ENCODE peak calls at places on chromosomes 5 and 9, in nine cellular contexts. B is fibroblast of mammary gland, H is fibroblast of the aortic adventitia, Z is astrocyte of the cerebellum, X is heart right ventricle, C is colonic mucosa, G is psoas muscle, D is GM06990, L is brain microvascular endothelial cell. T is an unnamed sample.

GRCh38 chr5:73180561-73180960 is 7.6 kb downstream of the TMEM174 start:
- DNase-seq in H (no peak), X (no peak), C (no peak), G (no peak), L (peak), B (no peak), D (no peak), Z (peak), T (no peak)

GRCh38 chr5:127550652-127551409 is 33.4 kb downstream of the PRRC1 start:
- DNase-seq in G (no peak), H (peak), D (no peak), X (no peak), C (no peak), B (peak), L (no peak), Z (no peak), T (no peak)

GRCh38 chr9:85377751-85378289 is 363.9 kb downstream of the AGTPBP1 start:
- DNase-seq in C (no peak), D (no peak), Z (peak), G (no peak), H (no peak), X (no peak), B (no peak), L (no peak), T (peak)

GRCh38 chr5:91269198-91269597 is 113.9 kb downstream of the ARRDC3 start:
- DNase-seq in G (no peak), D (no peak), Z (no peak), L (no peak), B (no peak), H (no peak), C (no peak), X (no peak), T (peak)

GRCh38 chr9:133767008-133767407 is 28.9 kb upstream of the SARDH start:
- DNase-seq in L (no peak), H (no peak), C (no peak), D (no peak), B (no peak), G (no peak), X (no peak), Z (no peak), T (no peak)

GRCh38 chr9:25677301-25678146 is 720 bp downstream of the TUSC1 start:
- DNase-seq in L (peak), G (peak), B (peak), D (no peak), Z (peak), C (peak), X (peak), H (peak), T (no peak)

GRCh38 chr9:32723801-32724200 is 59.5 kb upstream of the TMEM215 start:
- DNase-seq in X (no peak), C (no peak), G (no peak), L (no peak), B (peak), D (no peak), H (no peak), Z (no peak), T (no peak)

GRCh38 chr5:35046754-35047153 is 995 bp downstream of the AGXT2 start:
- DNase-seq in D (no peak), X (no peak), L (peak), B (peak), C (no peak), G (no peak), H (peak), Z (peak), T (no peak)

GRCh38 chr5:3336666-3337065 is 259.0 kb upstream of the IRX1 start:
- DNase-seq in X (no peak), Z (no peak), L (no peak), C (no peak), H (no peak), D (no peak), B (no peak), G (no peak), T (no peak)

DNA sequence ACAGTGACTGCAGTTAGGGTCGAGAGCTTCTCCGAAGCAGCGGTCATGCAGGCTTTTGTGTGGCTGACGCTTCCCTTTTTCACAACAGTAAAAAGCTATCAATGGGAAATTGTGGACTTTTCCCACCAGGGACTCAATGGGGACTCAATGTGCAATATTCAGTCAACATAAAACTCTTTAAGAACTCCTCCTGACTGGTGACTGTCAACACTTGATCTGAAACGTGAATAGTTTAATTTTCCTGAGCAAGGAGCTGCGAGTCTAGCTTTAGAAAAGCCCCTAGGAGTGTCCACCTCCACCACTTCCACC is 28.7 kb downstream of the EXOC3 start:
- DNase-seq in L (no peak), X (no peak), H (peak), Z (no peak), D (no peak), C (no peak), B (no peak), G (no peak), T (no peak)
- H3K4me3 ChIP-seq in L (peak), X (peak), H (peak), Z (peak), D (peak), C (peak), B (peak), G (peak), T (peak)

GRCh38 chr5:151886741-151887261 is 37.9 kb downstream of the GLRA1 start:
- DNase-seq in G (no peak), X (no peak), H (no peak), D (no peak), Z (no peak), B (peak), C (no peak), L (no peak), T (no peak)
- TF ChIP-seq CTCF in G (no peak), X (no peak), H (no peak), D (no peak), Z (no peak), B (no peak), C (no peak), L (no peak), T (no peak)

DNA sequence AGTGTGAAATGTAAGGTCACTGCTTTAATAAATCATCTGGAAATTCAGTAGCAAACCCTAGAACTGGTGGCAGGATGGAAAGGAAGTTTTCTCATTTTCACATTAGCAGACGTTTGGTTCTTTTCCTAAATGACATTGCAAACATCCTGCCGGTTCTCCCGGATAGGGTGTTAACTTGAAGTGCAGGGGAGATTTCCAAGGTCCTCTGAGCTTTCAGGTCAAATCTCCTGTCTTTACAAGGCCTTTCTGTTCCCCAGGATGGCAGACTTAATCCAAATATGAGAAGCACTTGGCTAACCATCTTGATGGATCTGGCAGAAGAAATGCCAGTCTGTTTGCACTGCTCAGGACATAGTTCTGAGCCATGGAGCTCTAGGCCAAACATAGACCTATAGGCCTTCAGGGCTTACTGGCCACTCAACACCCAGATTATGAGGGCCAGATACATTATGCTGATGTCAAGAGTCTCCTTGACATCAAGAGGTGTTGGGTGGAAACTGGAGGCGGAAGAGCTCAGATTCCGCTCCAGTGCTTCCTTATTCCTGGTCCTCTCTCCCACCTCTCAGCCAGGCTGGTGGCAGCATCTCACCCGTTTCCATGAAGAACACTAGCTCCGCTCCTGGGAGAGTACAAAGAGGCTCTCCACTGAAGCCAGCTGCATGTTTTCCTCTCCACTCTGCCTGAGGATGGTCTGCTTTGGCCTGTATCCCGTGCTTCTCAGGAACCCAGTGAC is 60.9 kb downstream of the RALGPS1 start:
- DNase-seq in B (no peak), H (no peak), C (no peak), X (no peak), Z (no peak), D (no peak), G (no peak), L (no peak), T (no peak)
- H3K4me3 ChIP-seq in B (no peak), H (no peak), C (no peak), X (no peak), Z (no peak), D (no peak), G (no peak), L (no peak), T (no peak)

GRCh38 chr5:139091439-139092156 is 106.6 kb downstream of the SIL1 start:
- DNase-seq in Z (no peak), D (no peak), H (peak), L (no peak), X (no peak), B (peak), C (no peak), G (no peak), T (peak)
- TF ChIP-seq CTCF in Z (no peak), D (peak), H (peak), L (peak), X (peak), B (peak), C (no peak), G (peak), T (no peak)

GRCh38 chr9:123441769-123442168 is 85.8 kb downstream of the CRB2 start:
- DNase-seq in C (no peak), B (no peak), Z (no peak), D (no peak), H (no peak), X (no peak), L (no peak), G (no peak), T (no peak)

GRCh38 chr9:123438821-123439220 is 82.8 kb downstream of the CRB2 start:
- DNase-seq in D (no peak), C (no peak), B (no peak), X (no peak), L (no peak), G (no peak), H (no peak), Z (no peak), T (no peak)

GRCh38 chr9:123438321-123438720 is 82.3 kb downstream of the CRB2 start:
- DNase-seq in B (no peak), Z (no peak), X (no peak), G (no peak), C (no peak), H (no peak), L (no peak), D (no peak), T (no peak)

GRCh38 chr9:123437201-123437600 is 81.2 kb downstream of the CRB2 start:
- DNase-seq in H (no peak), G (no peak), D (no peak), C (no peak), X (no peak), L (no peak), Z (no peak), B (no peak), T (no peak)

DNA sequence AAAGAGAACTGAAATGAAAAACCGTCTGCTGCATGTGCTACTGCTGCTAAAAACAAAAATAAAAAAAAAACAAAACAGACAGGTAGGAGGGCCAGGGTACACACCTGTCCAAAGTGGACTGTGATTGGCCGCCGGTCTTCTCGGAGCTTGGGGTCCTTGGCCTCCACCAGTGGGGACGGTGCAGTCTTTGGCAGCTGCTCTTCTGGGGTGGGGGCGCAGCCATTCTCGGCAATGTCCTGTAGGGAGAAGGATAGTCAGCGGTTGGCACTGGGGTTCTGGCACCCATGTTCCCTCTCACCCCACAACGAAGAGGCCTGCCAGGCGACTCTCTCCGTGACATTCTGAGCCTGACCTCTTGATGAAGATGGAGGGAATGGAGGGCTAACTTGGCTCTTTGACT is 84.3 kb downstream of the CRB2 start:
- DNase-seq in C (no peak), X (no peak), Z (no peak), H (no peak), L (no peak), D (no peak), G (no peak), B (no peak), T (no peak)
- H3K4me3 ChIP-seq in C (no peak), X (no peak), Z (no peak), H (no peak), L (no peak), D (no peak), G (no peak), B (no peak), T (no peak)

DNA sequence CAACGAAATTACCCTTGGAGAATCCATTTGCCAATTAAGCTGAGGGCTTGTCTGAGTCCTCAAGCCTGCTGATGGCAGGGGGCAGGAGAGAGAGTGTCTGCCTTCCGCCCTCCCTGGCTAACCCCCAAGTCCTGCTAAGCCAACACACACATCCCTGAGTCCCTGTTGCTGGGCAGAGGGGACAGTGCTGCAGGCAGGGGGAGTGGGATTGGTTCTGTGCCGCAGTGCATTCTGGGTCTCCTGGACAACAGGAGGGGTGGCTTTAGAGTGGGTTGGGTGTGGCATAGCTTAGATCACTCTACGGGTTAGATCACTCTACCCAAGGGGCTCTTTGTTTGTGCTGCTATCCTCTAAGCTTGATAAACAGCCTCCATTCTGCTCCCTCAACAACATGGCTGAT is 427.7 kb downstream of the CDK5RAP2 start:
- DNase-seq in H (no peak), X (peak), C (no peak), L (no peak), Z (no peak), B (peak), G (peak), D (no peak), T (no peak)
- TF ChIP-seq CTCF in H (no peak), X (no peak), C (no peak), L (no peak), Z (no peak), B (no peak), G (no peak), D (no peak), T (no peak)

GRCh38 chr5:139696167-139696893 is 48.2 kb downstream of the CXXC5 start:
- DNase-seq in G (no peak), C (no peak), Z (no peak), B (no peak), X (no peak), L (no peak), H (peak), D (no peak), T (no peak)
- H3K4me3 ChIP-seq in G (peak), C (no peak), Z (no peak), B (no peak), X (peak), L (no peak), H (no peak), D (no peak), T (no peak)

GRCh38 chr5:119255571-119256356 is 100.1 kb upstream of the TNFAIP8 start:
- DNase-seq in Z (no peak), L (no peak), X (no peak), H (no peak), G (no peak), D (no peak), B (peak), C (peak), T (peak)
- TF ChIP-seq CTCF in Z (no peak), L (peak), X (peak), H (no peak), G (no peak), D (peak), B (peak), C (peak), T (peak)

GRCh38 chr9:112764344-112764743 is 13.8 kb downstream of the SNX30 start:
- DNase-seq in G (no peak), L (peak), C (no peak), Z (no peak), D (no peak), X (no peak), B (peak), H (peak), T (no peak)
- H3K4me3 ChIP-seq in G (no peak), L (no peak), C (no peak), Z (no peak), D (no peak), X (no peak), B (no peak), H (no peak), T (no peak)

T was measured in GM12865.